ENCODE peak calls at places on chromosomes 1 and 21, in four cellular contexts. K is stomach, O is breast epithelium, X is left lung. J is an unnamed sample. For H3K4me1, the result is how much of the 10 kb centered on the place peaks cover.

GRCh38 chr1:103489881-103490280 is 35.6 kb upstream of the RNPC3 start:
- DNase-seq in K (no peak), O (no peak), X (no peak), J (no peak)

GRCh38 chr1:184387069-184387870 is 441 bp downstream of the C1orf21 start:
- DNase-seq in K (no peak), O (peak), X (peak), J (peak)

GRCh38 chr1:174726167-174726879 is 273.4 kb upstream of the CACYBP start:
- DNase-seq in K (no peak), O (no peak), X (no peak), J (no peak)

GRCh38 chr1:67609572-67609939 is 75.4 kb upstream of the GADD45A start:
- DNase-seq in K (no peak), O (no peak), X (no peak), J (no peak)

GRCh38 chr21:30340714-30341573 is 3.5 kb upstream of the KRTAP27-1 start:
- DNase-seq in K (peak), O (no peak), X (no peak), J (no peak)

GRCh38 chr1:15939181-15940109 is 36.5 kb downstream of the ZBTB17 start:
- DNase-seq in K (peak), O (no peak), X (no peak), J (no peak)

GRCh38 chr1:14880456-14881316 is 272.9 kb upstream of the TMEM51 start:
- DNase-seq in K (peak), O (no peak), X (peak), J (no peak)

GRCh38 chr1:243440406-243440805 is 184.6 kb downstream of the SDCCAG8 start:
- DNase-seq in K (no peak), O (no peak), X (no peak), J (no peak)

GRCh38 chr1:207873055-207873890 is 37.7 kb downstream of the CD34 start:
- DNase-seq in K (no peak), O (no peak), X (no peak), J (peak)

GRCh38 chr1:21638531-21639341 is 30.4 kb downstream of the RAP1GAP start:
- DNase-seq in K (peak), O (peak), X (peak), J (peak)

GRCh38 chr1:8629241-8630091 is 188.0 kb downstream of the RERE start:
- DNase-seq in K (no peak), O (no peak), X (no peak), J (no peak)

GRCh38 chr1:8631163-8631562 is 186.3 kb downstream of the RERE start:
- DNase-seq in K (no peak), O (no peak), X (no peak), J (no peak)

GRCh38 chr1:8627728-8628127 is 189.7 kb downstream of the RERE start:
- DNase-seq in K (no peak), O (no peak), X (no peak), J (no peak)

GRCh38 chr1:8625480-8625879 is 192.0 kb downstream of the RERE start:
- DNase-seq in K (no peak), O (no peak), X (no peak), J (no peak)

DNA sequence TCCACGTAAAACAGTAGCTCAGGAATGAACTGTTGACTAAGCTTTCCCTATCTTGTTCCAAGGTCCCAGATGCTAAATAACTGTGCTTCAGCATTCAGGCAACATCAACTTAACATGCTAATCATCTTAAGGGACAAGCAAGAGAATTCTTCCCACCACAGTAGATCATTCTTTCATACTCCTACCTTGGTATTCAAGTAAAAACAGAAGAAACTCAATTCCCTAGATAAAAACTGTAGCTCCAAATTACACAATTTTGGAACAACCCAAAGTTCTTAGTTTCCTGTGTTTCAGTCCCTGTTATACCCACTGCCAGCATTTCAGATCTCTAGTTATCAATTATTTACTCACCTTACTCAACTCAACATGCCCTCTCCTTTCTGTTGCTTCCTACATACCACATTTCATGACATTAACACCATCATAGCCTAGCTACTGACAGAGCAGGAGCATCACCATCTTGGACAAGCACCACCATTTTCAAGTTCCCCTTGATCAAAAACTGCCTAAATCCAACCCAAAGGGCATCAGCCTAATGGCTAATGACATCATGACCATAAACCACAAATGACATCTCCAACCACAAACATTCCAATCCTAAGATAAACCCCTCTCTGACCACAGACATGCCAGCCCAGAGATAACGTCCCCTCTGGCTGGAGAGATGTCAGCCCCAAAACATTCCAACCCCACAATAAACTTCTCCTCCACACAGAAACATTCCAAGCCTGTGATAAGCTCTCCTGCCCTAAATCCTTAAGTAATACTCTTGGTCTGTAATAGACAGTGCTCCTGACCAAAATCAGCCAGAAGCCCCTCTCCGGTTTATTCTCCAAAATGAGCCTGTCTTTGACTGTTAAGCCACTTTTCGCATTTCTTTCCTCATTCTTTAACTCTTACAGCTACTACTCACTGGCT is 191.2 kb downstream of the RERE start:
- DNase-seq in K (no peak), O (no peak), X (no peak), J (no peak)
- H3K4me1 ChIP-seq in K (half or more), O (under half), X (half or more), J (under half)

DNA sequence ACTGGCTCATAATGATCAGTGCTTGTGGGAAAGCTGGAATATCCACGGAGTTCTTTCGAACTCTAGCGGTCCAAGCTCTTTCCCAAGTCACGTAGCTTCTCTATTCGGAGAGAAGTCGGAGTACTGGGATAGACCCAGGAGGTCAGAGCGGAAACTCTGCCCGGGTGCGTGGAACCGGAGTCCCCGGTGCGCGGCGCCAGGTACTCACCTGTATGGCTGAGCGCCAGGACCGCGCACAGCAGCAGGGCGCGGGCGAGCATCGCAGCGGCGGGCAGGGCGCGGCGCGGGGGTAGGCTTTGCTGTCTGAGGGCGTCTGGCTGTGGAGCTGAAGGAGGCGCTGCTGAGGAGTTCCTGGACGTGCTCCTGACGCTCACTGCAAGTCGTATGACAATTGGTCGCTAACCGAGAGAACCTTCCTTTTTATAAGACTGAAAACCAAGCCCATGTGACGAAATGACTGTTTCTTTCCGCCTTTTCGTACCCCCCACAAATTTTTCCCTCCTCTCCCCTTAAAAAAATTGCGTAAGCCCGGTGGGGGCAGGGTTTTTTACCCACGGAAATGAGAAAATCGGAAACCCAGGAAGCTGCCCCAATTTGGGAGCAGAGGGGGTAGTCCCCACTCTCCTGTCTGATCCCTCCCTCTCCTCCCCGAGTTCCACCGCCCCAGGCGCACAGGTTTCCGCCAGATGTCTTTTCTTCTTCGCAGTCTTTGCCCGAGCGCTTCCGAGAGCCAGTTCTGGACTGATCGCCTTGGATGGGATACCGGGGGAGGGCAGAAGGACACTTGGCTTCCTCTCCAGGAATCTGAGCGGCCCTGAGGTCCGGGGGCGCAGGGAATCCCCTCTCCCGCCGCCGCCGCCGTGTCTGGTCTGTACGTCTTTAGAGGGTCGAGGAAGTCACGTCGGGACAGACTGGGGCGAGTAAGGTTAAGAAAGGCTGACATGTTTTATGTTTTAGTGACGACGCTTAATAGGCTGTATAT is at the start of gene PTGS2:
- DNase-seq in K (peak), O (peak), X (peak), J (peak)
- TF ChIP-seq CTCF in K (no peak), O (no peak), X (peak), J (peak)

DNA sequence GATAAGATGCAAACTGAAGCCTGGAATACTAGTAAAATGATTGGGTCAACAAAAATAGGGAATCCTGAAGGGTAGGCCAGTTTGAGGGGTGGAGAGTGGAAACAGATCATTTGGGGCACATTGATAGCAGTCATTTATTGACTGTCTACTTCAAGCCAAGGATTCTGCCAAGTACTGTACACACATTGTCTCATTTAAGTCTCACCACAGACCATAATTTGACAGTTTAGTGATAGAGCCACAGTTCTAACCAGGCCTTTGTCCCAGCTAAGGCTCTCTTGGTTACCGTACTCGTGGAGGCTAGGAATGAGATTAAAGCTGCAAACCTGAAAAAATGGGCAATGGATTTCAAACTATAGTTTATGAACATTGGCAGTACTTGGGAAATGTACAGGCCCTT is 11.2 kb downstream of the RBM15 start:
- DNase-seq in K (no peak), O (no peak), X (no peak), J (no peak)
- H3K4me3 ChIP-seq in K (no peak), O (no peak), X (no peak), J (no peak)

GRCh38 chr1:26783646-26784022 is 4.1 kb upstream of the PIGV start:
- DNase-seq in K (no peak), O (no peak), X (no peak), J (no peak)

GRCh38 chr1:26779093-26779668 is 8.6 kb upstream of the PIGV start:
- DNase-seq in K (no peak), O (no peak), X (no peak), J (no peak)

GRCh38 chr1:26780344-26780957 is 7.3 kb upstream of the PIGV start:
- DNase-seq in K (no peak), O (no peak), X (no peak), J (no peak)

GRCh38 chr1:26782521-26783212 is 5.1 kb upstream of the PIGV start:
- DNase-seq in K (no peak), O (no peak), X (no peak), J (no peak)

GRCh38 chr1:26781206-26781825 is 6.4 kb upstream of the PIGV start:
- DNase-seq in K (no peak), O (no peak), X (no peak), J (no peak)
- H3K4me1 ChIP-seq in K (half or more), O (under half), X (half or more), J (under half)

GRCh38 chr21:44972301-44972814 is 32.5 kb downstream of the SLX9 start:
- DNase-seq in K (no peak), O (no peak), X (no peak), J (no peak)
- TF ChIP-seq CTCF in K (no peak), O (no peak), X (no peak), J (no peak)

GRCh38 chr1:2194319-2194897 is at the start of gene FAAP20:
- DNase-seq in K (peak), O (no peak), X (no peak), J (no peak)
- H3K4me3 ChIP-seq in K (peak), O (peak), X (peak), J (peak)